ENCODE peak calls at places on chromosomes 13 and 19, in four cellular contexts. One of them, this sample, is unnamed.
A peak's percentile ranks its signal among the peaks of the same experiment; 100 is the strongest.

GRCh38 chr19:4868286-4868834 is 893 bp upstream of the PLIN3 start:
- DNase-seq in GM23338: no peak
- DNase-seq in WTC11: no peak
- DNase-seq in choroid plexus epithelial cell: no peak
- DNase-seq in this sample: no peak

GRCh38 chr13:52010890-52011689 is at the start of gene ATP7B:
- DNase-seq in GM23338: peak; percentile 81
- DNase-seq in WTC11: peak; percentile 62
- DNase-seq in choroid plexus epithelial cell: no peak
- DNase-seq in this sample: peak; percentile 43

GRCh38 chr13:73364706-73365105 is 305.9 kb downstream of the KLF5 start:
- DNase-seq in GM23338: no peak
- DNase-seq in WTC11: no peak
- DNase-seq in choroid plexus epithelial cell: no peak
- DNase-seq in this sample: no peak

GRCh38 chr13:28754698-28755545 is 36.2 kb upstream of the SLC46A3 start:
- DNase-seq in GM23338: peak; percentile 71
- DNase-seq in WTC11: peak; percentile 60
- DNase-seq in choroid plexus epithelial cell: peak; percentile 84
- DNase-seq in this sample: peak; percentile 34

GRCh38 chr13:98322091-98322718 is 145.1 kb upstream of the RNF113B start:
- DNase-seq in GM23338: no peak
- DNase-seq in WTC11: no peak
- DNase-seq in choroid plexus epithelial cell: no peak
- DNase-seq in this sample: no peak

GRCh38 chr13:31625115-31625514 is 114.2 kb upstream of the RXFP2 start:
- DNase-seq in GM23338: no peak
- DNase-seq in WTC11: no peak
- DNase-seq in choroid plexus epithelial cell: no peak
- DNase-seq in this sample: no peak

GRCh38 chr13:76094645-76095044 is 458.5 kb downstream of the LMO7 start:
- DNase-seq in GM23338: no peak
- DNase-seq in WTC11: no peak
- DNase-seq in choroid plexus epithelial cell: no peak
- DNase-seq in this sample: no peak

GRCh38 chr19:45107621-45108170 is 14.7 kb downstream of the PPP1R37 start:
- DNase-seq in GM23338: no peak
- DNase-seq in WTC11: no peak
- DNase-seq in choroid plexus epithelial cell: no peak
- DNase-seq in this sample: no peak

GRCh38 chr13:41917641-41918040 is 43.3 kb downstream of the VWA8 start:
- DNase-seq in GM23338: no peak
- DNase-seq in WTC11: no peak
- DNase-seq in choroid plexus epithelial cell: peak; percentile 87
- DNase-seq in this sample: no peak

GRCh38 chr13:76016799-76017198 is 380.7 kb downstream of the LMO7 start:
- DNase-seq in GM23338: peak; percentile 80
- DNase-seq in WTC11: peak; percentile 58
- DNase-seq in choroid plexus epithelial cell: peak; percentile 61
- DNase-seq in this sample: peak; percentile 51

GRCh38 chr19:35153701-35154534 is 617 bp upstream of the FXYD5 start:
- DNase-seq in GM23338: peak; percentile 88
- DNase-seq in WTC11: peak; percentile 79
- DNase-seq in choroid plexus epithelial cell: peak; percentile 36
- DNase-seq in this sample: peak; percentile 75

GRCh38 chr13:49679244-49679643 is 12.0 kb downstream of the EBPL start:
- DNase-seq in GM23338: no peak
- DNase-seq in WTC11: no peak
- DNase-seq in choroid plexus epithelial cell: peak; percentile 82
- DNase-seq in this sample: no peak

GRCh38 chr13:42283574-42283973 is 11.6 kb downstream of the AKAP11 start:
- DNase-seq in GM23338: no peak
- DNase-seq in WTC11: no peak
- DNase-seq in choroid plexus epithelial cell: no peak
- DNase-seq in this sample: no peak

GRCh38 chr13:60959427-60959826 is 456.2 kb downstream of the PCDH20 start:
- DNase-seq in GM23338: no peak
- DNase-seq in WTC11: no peak
- DNase-seq in choroid plexus epithelial cell: no peak
- DNase-seq in this sample: no peak

GRCh38 chr13:51585696-51586095 is 1.4 kb downstream of the WDFY2 start:
- DNase-seq in GM23338: no peak
- DNase-seq in WTC11: no peak
- DNase-seq in choroid plexus epithelial cell: peak; percentile 42
- DNase-seq in this sample: no peak

GRCh38 chr19:42309686-42310085 is 3.4 kb upstream of the TMEM145 start:
- DNase-seq in GM23338: no peak
- DNase-seq in WTC11: no peak
- DNase-seq in choroid plexus epithelial cell: no peak
- DNase-seq in this sample: no peak

GRCh38 chr13:20137875-20138274 is 23.0 kb downstream of the GJA3 start:
- DNase-seq in GM23338: no peak
- DNase-seq in WTC11: no peak
- DNase-seq in choroid plexus epithelial cell: no peak
- DNase-seq in this sample: no peak

GRCh38 chr13:20134732-20135131 is 26.1 kb downstream of the GJA3 start:
- DNase-seq in GM23338: no peak
- DNase-seq in WTC11: no peak
- DNase-seq in choroid plexus epithelial cell: no peak
- DNase-seq in this sample: no peak

GRCh38 chr13:20140487-20140886 is 20.4 kb downstream of the GJA3 start:
- DNase-seq in GM23338: no peak
- DNase-seq in WTC11: no peak
- DNase-seq in choroid plexus epithelial cell: no peak
- DNase-seq in this sample: no peak

GRCh38 chr13:20141238-20142018 is 19.4 kb downstream of the GJA3 start:
- DNase-seq in GM23338: no peak
- DNase-seq in WTC11: no peak
- DNase-seq in choroid plexus epithelial cell: no peak
- DNase-seq in this sample: no peak

DNA sequence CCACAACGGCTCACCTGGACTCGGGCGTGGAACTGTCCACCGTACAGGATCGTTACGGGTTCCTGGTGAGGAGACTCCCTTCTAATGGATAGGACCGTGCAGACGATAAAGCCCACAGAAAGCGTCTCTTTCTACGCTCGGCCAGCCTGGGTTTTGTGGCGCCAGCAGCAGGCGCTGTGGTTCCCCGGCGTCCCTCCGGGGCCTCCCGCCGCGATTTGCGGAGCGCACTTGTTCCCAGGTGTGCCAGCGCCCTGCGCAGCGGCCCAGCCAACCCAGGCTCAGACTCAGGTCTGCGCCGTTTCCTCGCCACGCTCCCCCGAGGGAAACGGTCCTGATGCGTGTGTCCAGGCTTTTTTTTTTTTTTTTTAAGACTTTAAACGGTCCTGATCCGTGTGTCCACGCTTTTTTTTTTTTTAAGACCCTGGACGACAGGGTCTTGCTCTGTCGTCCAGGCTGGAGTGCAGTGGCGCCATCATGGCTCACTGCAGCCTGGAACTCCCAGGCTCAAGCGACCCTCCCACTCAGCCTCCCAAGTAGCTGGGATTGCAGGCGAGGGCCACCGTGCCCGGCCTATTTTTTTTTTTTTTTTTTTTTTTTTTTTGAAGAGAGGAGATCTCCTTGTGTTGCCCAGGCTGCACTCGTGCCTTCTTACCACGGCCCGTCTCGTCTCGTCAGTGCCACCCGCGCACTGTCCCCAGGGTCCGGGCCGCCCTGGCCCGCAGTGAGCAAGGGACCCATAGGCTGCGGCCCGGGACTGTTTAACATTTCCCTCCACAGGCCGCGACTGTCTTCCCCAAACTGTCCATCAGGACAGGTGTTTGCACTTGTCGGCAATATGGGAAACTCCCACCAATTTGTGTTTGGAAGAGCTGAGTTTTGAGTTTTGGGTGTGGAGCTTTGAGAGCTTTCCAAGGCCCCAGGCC is 23.8 kb downstream of the GJA3 start:
- DNase-seq in GM23338: peak; percentile 82
- DNase-seq in WTC11: peak; percentile 77
- DNase-seq in choroid plexus epithelial cell: peak; percentile 21
- DNase-seq in this sample: peak; percentile 54
- TF ChIP-seq CTCF in GM23338: peak; percentile 50
- TF ChIP-seq CTCF in WTC11: no peak
- TF ChIP-seq CTCF in choroid plexus epithelial cell: peak; percentile 63
- TF ChIP-seq CTCF in this sample: no peak

DNA sequence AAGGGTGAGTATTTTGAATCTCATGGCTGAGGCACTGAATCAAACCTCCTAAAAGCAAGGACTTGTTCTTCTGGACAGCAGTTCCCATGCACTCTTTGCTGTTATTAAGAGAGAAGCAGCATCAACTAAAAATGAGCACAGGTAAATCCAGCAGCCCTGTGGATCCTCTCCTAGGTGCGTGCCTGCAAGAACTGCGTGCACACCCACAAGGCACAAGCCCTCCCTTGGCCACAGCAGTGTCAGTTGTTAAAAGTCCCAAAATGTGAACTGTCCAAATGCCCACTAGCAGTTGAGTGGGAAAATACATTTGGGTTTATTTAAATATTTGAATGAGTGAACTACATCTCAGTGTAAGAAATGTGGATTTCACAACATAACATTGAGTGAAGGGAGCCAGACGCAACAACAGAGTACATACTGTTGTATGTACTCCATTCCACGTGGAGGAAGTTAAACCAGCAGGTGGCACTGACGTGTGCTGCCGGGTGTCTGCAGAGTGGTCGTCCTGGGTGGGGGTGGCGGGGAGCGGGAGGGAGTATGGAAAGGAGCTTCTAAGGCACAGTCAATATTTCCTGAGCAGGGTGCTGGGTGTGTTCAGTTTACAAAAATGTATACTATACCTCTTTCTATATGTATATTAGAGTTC is 266.4 kb downstream of the NALCN start:
- DNase-seq in GM23338: peak; percentile 62
- DNase-seq in WTC11: peak; percentile 35
- DNase-seq in choroid plexus epithelial cell: peak; percentile 84
- DNase-seq in this sample: peak; percentile 26
- TF ChIP-seq CTCF in GM23338: peak; percentile 42
- TF ChIP-seq CTCF in WTC11: no peak
- TF ChIP-seq CTCF in choroid plexus epithelial cell: peak; percentile 72
- TF ChIP-seq CTCF in this sample: no peak

DNA sequence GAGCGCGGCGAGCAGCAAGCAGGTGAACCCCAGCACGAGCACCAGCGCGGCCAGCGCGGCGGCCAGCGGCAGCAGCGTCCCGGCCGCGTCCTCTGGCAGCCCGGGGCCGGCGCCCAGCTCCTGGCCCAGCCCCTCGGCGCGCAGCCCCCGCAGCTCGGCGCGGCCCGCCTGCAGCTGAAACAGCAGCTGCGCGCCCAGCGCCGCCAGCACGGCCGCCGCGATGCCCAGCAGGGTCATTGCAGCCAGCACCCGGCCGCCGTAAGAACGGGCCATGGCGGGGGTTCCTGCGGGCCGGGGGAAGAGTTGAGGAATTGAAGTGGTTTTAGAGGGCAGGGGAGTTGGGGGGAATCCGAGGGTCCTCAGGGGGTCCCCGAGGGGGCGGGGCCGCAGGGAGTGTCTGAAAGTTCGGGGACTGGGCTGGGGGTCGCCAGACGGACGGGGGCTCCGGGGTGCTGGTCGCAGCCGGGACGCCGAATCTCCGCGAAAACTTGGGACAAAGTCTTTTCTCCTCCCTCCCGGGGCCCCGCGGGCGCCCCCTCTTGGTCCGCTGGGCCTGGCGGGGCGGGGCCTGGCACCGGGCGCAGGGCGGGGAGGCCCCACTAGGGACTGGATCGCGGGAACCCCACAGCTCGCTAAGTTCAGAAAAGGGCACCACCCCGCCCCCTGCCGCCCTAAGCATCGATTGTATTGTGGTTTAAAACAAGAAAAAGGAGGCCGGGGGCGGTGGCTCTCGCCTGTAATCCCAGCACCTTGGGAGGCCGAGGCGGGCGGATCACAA is at the start of gene TMEM221:
- DNase-seq in GM23338: peak; percentile 80
- DNase-seq in WTC11: peak; percentile 78
- DNase-seq in choroid plexus epithelial cell: no peak
- DNase-seq in this sample: peak; percentile 74
- TF ChIP-seq CTCF in GM23338: peak; percentile 62
- TF ChIP-seq CTCF in WTC11: peak; percentile 40
- TF ChIP-seq CTCF in choroid plexus epithelial cell: peak; percentile 50
- TF ChIP-seq CTCF in this sample: peak; percentile 37

GRCh38 chr13:100508391-100508790 is 80.2 kb downstream of the GGACT start:
- DNase-seq in GM23338: no peak
- DNase-seq in WTC11: no peak
- DNase-seq in choroid plexus epithelial cell: no peak
- DNase-seq in this sample: no peak
- TF ChIP-seq CTCF in GM23338: no peak
- TF ChIP-seq CTCF in WTC11: no peak
- TF ChIP-seq CTCF in choroid plexus epithelial cell: peak; percentile 14
- TF ChIP-seq CTCF in this sample: no peak

GRCh38 chr19:29480507-29480906 is 45.3 kb upstream of the VSTM2B start:
- DNase-seq in GM23338: no peak
- DNase-seq in WTC11: no peak
- DNase-seq in choroid plexus epithelial cell: no peak
- DNase-seq in this sample: no peak

GRCh38 chr19:29479941-29480340 is 45.9 kb upstream of the VSTM2B start:
- DNase-seq in GM23338: no peak
- DNase-seq in WTC11: no peak
- DNase-seq in choroid plexus epithelial cell: no peak
- DNase-seq in this sample: no peak

GRCh38 chr19:29476528-29476927 is 49.3 kb upstream of the VSTM2B start:
- DNase-seq in GM23338: no peak
- DNase-seq in WTC11: no peak
- DNase-seq in choroid plexus epithelial cell: no peak
- DNase-seq in this sample: no peak

GRCh38 chr19:29478578-29479565 is 46.9 kb upstream of the VSTM2B start:
- DNase-seq in GM23338: peak; percentile 87
- DNase-seq in WTC11: peak; percentile 90
- DNase-seq in choroid plexus epithelial cell: no peak
- DNase-seq in this sample: peak; percentile 71

DNA sequence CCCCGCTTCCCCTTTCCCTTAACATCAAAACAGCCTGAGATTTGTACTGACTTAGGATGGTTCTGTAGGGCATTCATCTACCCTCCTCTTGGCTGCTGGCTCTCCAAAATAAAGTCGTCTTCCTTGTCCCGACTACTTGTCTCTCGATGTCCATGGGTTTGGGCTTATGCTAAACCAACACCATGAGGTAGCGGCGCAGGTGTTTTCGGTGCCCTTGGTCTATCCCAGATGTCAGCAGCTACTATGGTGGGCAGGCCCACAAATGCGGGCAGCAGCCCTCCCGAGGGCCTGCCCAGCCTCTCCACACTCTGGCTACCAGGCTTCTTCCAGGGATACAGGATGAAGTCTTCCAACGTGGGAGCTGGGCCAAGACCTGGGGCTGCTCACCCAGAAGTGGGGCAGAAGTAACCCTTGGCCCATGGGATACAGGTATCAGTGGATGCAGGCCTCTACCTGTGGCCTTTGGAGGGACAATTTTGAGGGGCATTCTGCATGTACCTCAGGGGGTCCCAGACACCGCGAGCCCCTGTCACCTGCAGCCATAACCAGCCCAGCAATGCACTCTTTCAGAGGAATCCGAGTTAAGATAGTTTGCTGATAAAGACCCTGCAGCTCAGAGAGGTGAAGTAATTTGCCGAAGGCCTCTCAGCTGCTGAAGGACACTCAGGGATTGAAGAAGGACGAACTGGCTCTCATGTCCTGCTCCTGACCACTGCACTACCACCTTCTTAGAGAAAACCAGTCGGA is 47.8 kb upstream of the VSTM2B start:
- DNase-seq in GM23338: no peak
- DNase-seq in WTC11: no peak
- DNase-seq in choroid plexus epithelial cell: no peak
- DNase-seq in this sample: no peak
- TF ChIP-seq CTCF in GM23338: no peak
- TF ChIP-seq CTCF in WTC11: no peak
- TF ChIP-seq CTCF in choroid plexus epithelial cell: no peak
- TF ChIP-seq CTCF in this sample: no peak

This sample was measured in endothelial cell.